ENCODE peak calls at places on chromosomes 3 and 15, in ten cellular contexts. Q is SJSA1, L is transverse colon, R is adrenal gland, J is AG04449, V is NB4, B is HFF-Myc, I is heart left ventricle, A is lower lobe of right lung, N is colonic mucosa. U is an unnamed sample.

GRCh38 chr15:89459271-89460038 is 36.9 kb downstream of the RHCG start:
- DNase-seq in R (no peak), B (no peak), L (no peak), V (no peak), I (no peak), A (no peak), N (peak; percentile 22), Q (no peak), J (no peak), U (no peak)

GRCh38 chr3:43684944-43685343 is 5.8 kb upstream of the ABHD5 start:
- DNase-seq in B (no peak), I (no peak), Q (no peak), V (no peak), A (no peak), N (no peak), R (no peak), L (no peak), J (no peak), U (no peak)

GRCh38 chr15:64697911-64698369 is 77.4 kb downstream of the RBPMS2 start:
- DNase-seq in B (no peak), N (no peak), Q (no peak), J (no peak), A (no peak), R (no peak), L (no peak), I (no peak), V (no peak), U (no peak)

GRCh38 chr3:82114589-82114988 is 353.1 kb upstream of the GBE1 start:
- DNase-seq in B (no peak), R (no peak), A (no peak), J (no peak), V (no peak), N (no peak), L (no peak), I (no peak), Q (no peak), U (no peak)

GRCh38 chr3:150064952-150065351 is 94.3 kb upstream of the PFN2 start:
- DNase-seq in V (no peak), L (no peak), B (no peak), I (no peak), A (no peak), Q (no peak), J (no peak), N (no peak), R (no peak), U (no peak)

GRCh38 chr3:118445036-118445435 is 589.6 kb downstream of the IGSF11 start:
- DNase-seq in L (no peak), B (no peak), A (no peak), Q (no peak), I (no peak), R (no peak), V (no peak), J (no peak), N (no peak), U (no peak)

GRCh38 chr3:129732200-129732876 is 125.9 kb upstream of the PLXND1 start:
- DNase-seq in A (no peak), R (no peak), Q (no peak), N (no peak), V (no peak), L (no peak), I (no peak), J (no peak), B (no peak), U (no peak)

GRCh38 chr15:31554261-31554660 is 227.6 kb downstream of the KLF13 start:
- DNase-seq in B (peak; percentile 38), Q (no peak), V (no peak), N (no peak), I (peak; percentile 70), A (no peak), J (peak; percentile 31), L (no peak), R (peak; percentile 78), U (no peak)

GRCh38 chr3:30539772-30540171 is 66.6 kb upstream of the TGFBR2 start:
- DNase-seq in Q (no peak), I (no peak), R (no peak), J (no peak), B (no peak), V (no peak), L (no peak), A (no peak), N (no peak), U (no peak)

DNA sequence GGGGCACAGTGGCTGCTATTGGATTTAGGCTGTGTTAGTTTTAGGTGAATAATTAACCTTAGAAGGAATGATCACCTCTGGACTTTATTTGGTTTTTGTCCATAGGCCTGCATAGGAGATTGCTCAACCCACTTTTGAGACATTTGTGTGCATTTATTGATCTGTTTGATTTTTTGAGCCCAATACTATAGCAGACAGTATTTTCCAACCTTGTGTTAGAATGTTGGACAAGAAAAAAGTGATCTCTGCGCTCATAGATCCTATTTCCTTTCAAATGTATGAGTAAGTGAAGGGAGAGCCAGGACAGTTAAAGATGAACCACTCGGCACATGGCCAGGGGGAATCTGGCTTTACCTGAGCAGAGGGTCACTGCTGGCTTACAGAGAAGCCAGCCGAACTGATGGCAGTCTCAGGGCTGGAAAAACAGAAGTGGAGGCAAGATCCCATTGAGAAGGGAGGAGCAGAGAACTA is 8.8 kb upstream of the TOPBP1 start:
- DNase-seq in B (no peak), V (no peak), L (no peak), J (no peak), I (no peak), N (no peak), Q (no peak), A (no peak), R (no peak), U (no peak)
- H3K4me3 ChIP-seq in B (no peak overlapping the region), V (no peak overlapping the region), L (no peak overlapping the region), J (no peak overlapping the region), I (no peak overlapping the region), N (no peak overlapping the region), Q (no peak overlapping the region), A (no peak overlapping the region), R (no peak overlapping the region), U (no peak overlapping the region)

GRCh38 chr3:195823998-195824397 is 12.3 kb upstream of the MUC4 start:
- DNase-seq in Q (no peak), I (no peak), B (no peak), A (peak; percentile 76), V (peak; percentile 15), R (no peak), L (peak; percentile 44), J (no peak), N (no peak), U (peak; percentile 55)

GRCh38 chr3:195823286-195823685 is 11.6 kb upstream of the MUC4 start:
- DNase-seq in J (no peak), Q (no peak), A (peak; percentile 84), B (no peak), L (peak; percentile 62), N (peak; percentile 71), R (no peak), V (no peak), I (no peak), U (no peak)

GRCh38 chr3:195828762-195829161 is 17.0 kb upstream of the MUC4 start:
- DNase-seq in J (no peak), N (no peak), V (no peak), Q (no peak), A (no peak), I (no peak), R (no peak), L (no peak), B (no peak), U (no peak)

GRCh38 chr3:195825191-195825588 is 13.5 kb upstream of the MUC4 start:
- DNase-seq in B (no peak), V (no peak), Q (no peak), L (no peak), R (no peak), N (no peak), A (no peak), I (no peak), J (no peak), U (no peak)

DNA sequence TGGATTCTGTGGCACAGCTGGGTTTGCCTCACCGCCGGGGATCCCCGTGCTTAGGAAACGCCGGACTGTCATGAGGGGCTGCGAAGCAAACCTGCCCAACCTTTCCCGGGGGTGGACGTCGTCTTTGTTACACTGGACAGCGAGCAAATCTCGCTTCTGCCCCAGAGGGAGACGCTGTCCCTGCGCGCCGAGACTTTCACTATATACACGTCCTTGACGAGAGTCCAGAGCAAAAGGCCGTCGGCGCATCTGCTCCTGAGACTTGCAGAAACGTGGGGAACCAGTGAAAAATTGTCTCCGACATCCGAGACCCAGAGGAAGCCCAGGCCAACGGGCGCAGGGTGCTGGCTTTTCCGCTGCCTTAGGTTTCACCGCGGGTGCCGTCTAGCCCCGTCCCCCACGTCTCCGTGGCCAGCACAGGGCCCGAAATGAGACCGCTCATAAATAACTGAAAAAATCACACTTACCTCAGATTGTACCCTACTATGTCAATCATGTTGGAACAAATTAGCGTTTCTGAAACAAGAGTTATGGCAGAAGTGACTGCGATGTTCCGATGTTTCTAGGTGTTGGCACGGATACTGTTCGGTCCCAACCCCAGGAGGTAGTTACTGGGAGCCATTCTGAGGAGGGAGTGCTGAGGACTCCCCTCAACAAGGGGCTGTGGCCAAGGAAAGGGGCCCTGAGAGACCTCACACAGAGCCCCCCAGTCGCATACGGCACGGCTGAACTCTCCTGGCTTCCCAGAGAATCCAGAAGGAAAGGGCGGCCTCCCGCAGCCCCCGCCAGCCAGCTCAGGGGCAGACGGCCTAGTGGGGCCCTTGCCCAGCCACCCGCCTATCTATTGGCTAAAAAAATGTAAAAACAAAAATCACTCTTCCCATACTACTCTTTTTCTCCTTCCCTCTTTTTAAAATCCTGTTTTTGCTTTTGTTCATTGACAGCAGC is 14.4 kb upstream of the MUC4 start:
- DNase-seq in L (no peak), A (no peak), J (no peak), B (no peak), R (no peak), V (no peak), Q (no peak), N (no peak), I (no peak), U (no peak)
- H3K4me3 ChIP-seq in L (no peak overlapping the region), A (no peak overlapping the region), J (no peak overlapping the region), B (no peak overlapping the region), R (no peak overlapping the region), V (no peak overlapping the region), Q (no peak overlapping the region), N (no peak overlapping the region), I (no peak overlapping the region), U (no peak overlapping the region)

DNA sequence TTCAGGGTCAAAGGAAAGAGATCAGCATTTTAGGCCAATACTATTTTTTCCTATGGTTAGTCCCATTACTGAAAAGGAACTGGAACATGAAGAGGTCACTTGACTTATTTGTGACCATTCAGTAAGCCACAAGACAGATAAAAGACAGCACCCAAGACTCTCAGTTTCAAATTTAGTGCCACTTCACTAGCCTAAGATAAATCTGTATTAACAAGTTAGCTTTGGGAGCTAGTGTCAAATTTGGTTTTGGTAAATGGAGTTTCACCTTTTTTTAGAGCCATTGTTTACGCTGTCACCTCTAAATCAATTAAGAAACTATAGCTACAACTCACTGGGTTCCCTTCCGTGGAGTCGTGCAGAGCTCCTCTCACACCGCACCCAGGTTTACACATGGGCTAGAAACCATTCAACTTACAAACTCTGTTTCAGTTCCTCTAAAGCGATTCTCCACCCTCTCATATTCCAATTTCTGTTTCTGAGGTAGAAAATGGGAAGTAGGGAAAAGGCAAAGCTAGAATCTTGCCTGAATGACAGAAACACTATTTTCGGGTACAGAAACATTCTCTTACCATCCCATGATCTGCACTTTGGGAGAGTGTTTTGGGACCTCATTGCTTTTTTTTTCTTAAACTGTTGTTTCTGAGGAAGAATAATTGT is 14.3 kb downstream of the CCDC32 start:
- DNase-seq in B (no peak), V (peak; percentile 38), Q (no peak), R (no peak), A (no peak), J (no peak), N (no peak), L (no peak), I (no peak), U (no peak)
- H3K4me3 ChIP-seq in B (no peak overlapping the region), V (no peak overlapping the region), Q (no peak overlapping the region), R (no peak overlapping the region), A (no peak overlapping the region), J (no peak overlapping the region), N (no peak overlapping the region), L (no peak overlapping the region), I (no peak overlapping the region), U (no peak overlapping the region)

GRCh38 chr3:185540705-185541104 is 11.7 kb downstream of the LIPH start:
- DNase-seq in V (no peak), N (no peak), A (no peak), B (no peak), Q (no peak), L (no peak), I (no peak), J (no peak), R (no peak), U (no peak)
- H3K4me3 ChIP-seq in V (no peak overlapping the region), N (no peak overlapping the region), A (no peak overlapping the region), B (no peak overlapping the region), Q (no peak overlapping the region), L (no peak overlapping the region), I (no peak overlapping the region), J (no peak overlapping the region), R (no peak overlapping the region), U (no peak overlapping the region)